ENCODE peak calls at places on chromosome 20, in seven cellular contexts. One of them, this sample, is unnamed.

GRCh38 chr20:17931513-17931912 is 37.1 kb downstream of the SNX5 start:
- DNase-seq in HFFc6: no peak
- DNase-seq in SW480: no peak
- DNase-seq in sigmoid colon: no peak
- DNase-seq in EH: no peak
- DNase-seq in iris pigment epithelial cell: no peak
- DNase-seq in progenitor cell of endocrine pancreas: no peak
- DNase-seq in this sample: no peak

GRCh38 chr20:46260480-46260879 is 47.8 kb downstream of the CDH22 start:
- DNase-seq in HFFc6: no peak
- DNase-seq in progenitor cell of endocrine pancreas: no peak
- DNase-seq in sigmoid colon: no peak
- DNase-seq in EH: no peak
- DNase-seq in SW480: no peak
- DNase-seq in iris pigment epithelial cell: no peak
- DNase-seq in this sample: no peak

GRCh38 chr20:41392871-41393704 is 26.5 kb upstream of the EMILIN3 start:
- DNase-seq in SW480: no peak
- DNase-seq in HFFc6: no peak
- DNase-seq in progenitor cell of endocrine pancreas: no peak
- DNase-seq in EH: peak
- DNase-seq in iris pigment epithelial cell: no peak
- DNase-seq in sigmoid colon: peak
- DNase-seq in this sample: no peak

GRCh38 chr20:21575167-21575566 is 61.3 kb upstream of the NKX2-2 start:
- DNase-seq in sigmoid colon: no peak
- DNase-seq in SW480: no peak
- DNase-seq in HFFc6: no peak
- DNase-seq in iris pigment epithelial cell: no peak
- DNase-seq in progenitor cell of endocrine pancreas: no peak
- DNase-seq in EH: no peak
- DNase-seq in this sample: no peak

GRCh38 chr20:32231245-32231644 is 23.6 kb downstream of the POFUT1 start:
- DNase-seq in iris pigment epithelial cell: peak
- DNase-seq in sigmoid colon: no peak
- DNase-seq in SW480: no peak
- DNase-seq in progenitor cell of endocrine pancreas: no peak
- DNase-seq in HFFc6: no peak
- DNase-seq in EH: peak
- DNase-seq in this sample: no peak

GRCh38 chr20:40744072-40744471 is 55.0 kb upstream of the MAFB start:
- DNase-seq in iris pigment epithelial cell: no peak
- DNase-seq in HFFc6: no peak
- DNase-seq in SW480: no peak
- DNase-seq in sigmoid colon: no peak
- DNase-seq in EH: no peak
- DNase-seq in progenitor cell of endocrine pancreas: no peak
- DNase-seq in this sample: no peak

GRCh38 chr20:33871362-33871761 is 60.2 kb downstream of the CHMP4B start:
- DNase-seq in SW480: no peak
- DNase-seq in iris pigment epithelial cell: no peak
- DNase-seq in EH: peak
- DNase-seq in HFFc6: no peak
- DNase-seq in sigmoid colon: peak
- DNase-seq in progenitor cell of endocrine pancreas: no peak
- DNase-seq in this sample: no peak

GRCh38 chr20:6560978-6561377 is 206.5 kb upstream of the BMP2 start:
- DNase-seq in SW480: peak
- DNase-seq in sigmoid colon: no peak
- DNase-seq in iris pigment epithelial cell: no peak
- DNase-seq in EH: no peak
- DNase-seq in HFFc6: no peak
- DNase-seq in progenitor cell of endocrine pancreas: no peak
- DNase-seq in this sample: no peak

GRCh38 chr20:17610566-17611289 is 40.9 kb downstream of the DSTN start:
- DNase-seq in iris pigment epithelial cell: no peak
- DNase-seq in EH: peak
- DNase-seq in SW480: peak
- DNase-seq in sigmoid colon: no peak
- DNase-seq in HFFc6: no peak
- DNase-seq in progenitor cell of endocrine pancreas: no peak
- DNase-seq in this sample: no peak

GRCh38 chr20:46174469-46175126 is 56.5 kb downstream of the CD40 start:
- DNase-seq in sigmoid colon: peak
- DNase-seq in HFFc6: no peak
- DNase-seq in SW480: no peak
- DNase-seq in iris pigment epithelial cell: peak
- DNase-seq in EH: peak
- DNase-seq in progenitor cell of endocrine pancreas: peak
- DNase-seq in this sample: peak

GRCh38 chr20:61322151-61322860 is 70.2 kb downstream of the CDH4 start:
- DNase-seq in SW480: no peak
- DNase-seq in EH: no peak
- DNase-seq in sigmoid colon: peak
- DNase-seq in iris pigment epithelial cell: no peak
- DNase-seq in HFFc6: no peak
- DNase-seq in progenitor cell of endocrine pancreas: no peak
- DNase-seq in this sample: no peak

GRCh38 chr20:53800883-53801604 is 207.4 kb upstream of the ZNF217 start:
- DNase-seq in iris pigment epithelial cell: no peak
- DNase-seq in EH: no peak
- DNase-seq in SW480: no peak
- DNase-seq in progenitor cell of endocrine pancreas: no peak
- DNase-seq in sigmoid colon: no peak
- DNase-seq in HFFc6: no peak
- DNase-seq in this sample: no peak

GRCh38 chr20:59398552-59399265 is 98.3 kb downstream of the EDN3 start:
- DNase-seq in HFFc6: no peak
- DNase-seq in SW480: no peak
- DNase-seq in progenitor cell of endocrine pancreas: no peak
- DNase-seq in iris pigment epithelial cell: no peak
- DNase-seq in sigmoid colon: no peak
- DNase-seq in EH: no peak
- DNase-seq in this sample: no peak

GRCh38 chr20:11919046-11919445 is 1.4 kb downstream of the BTBD3 start:
- DNase-seq in progenitor cell of endocrine pancreas: no peak
- DNase-seq in EH: no peak
- DNase-seq in SW480: no peak
- DNase-seq in iris pigment epithelial cell: no peak
- DNase-seq in sigmoid colon: no peak
- DNase-seq in HFFc6: no peak
- DNase-seq in this sample: no peak

GRCh38 chr20:47090835-47091234 is 196.2 kb downstream of the EYA2 start:
- DNase-seq in EH: no peak
- DNase-seq in HFFc6: no peak
- DNase-seq in iris pigment epithelial cell: no peak
- DNase-seq in progenitor cell of endocrine pancreas: no peak
- DNase-seq in sigmoid colon: no peak
- DNase-seq in SW480: no peak
- DNase-seq in this sample: no peak

GRCh38 chr20:60481742-60482133 is 523.5 kb downstream of the CDH26 start:
- DNase-seq in iris pigment epithelial cell: no peak
- DNase-seq in HFFc6: no peak
- DNase-seq in EH: no peak
- DNase-seq in progenitor cell of endocrine pancreas: no peak
- DNase-seq in sigmoid colon: no peak
- DNase-seq in SW480: no peak
- DNase-seq in this sample: no peak

GRCh38 chr20:61736001-61736635 is 329.6 kb downstream of the TAF4 start:
- DNase-seq in HFFc6: no peak
- DNase-seq in iris pigment epithelial cell: no peak
- DNase-seq in progenitor cell of endocrine pancreas: no peak
- DNase-seq in EH: no peak
- DNase-seq in SW480: no peak
- DNase-seq in sigmoid colon: no peak
- DNase-seq in this sample: no peak

GRCh38 chr20:59007758-59008511 is 881 bp upstream of the CTSZ start:
- DNase-seq in HFFc6: no peak
- DNase-seq in iris pigment epithelial cell: no peak
- DNase-seq in progenitor cell of endocrine pancreas: no peak
- DNase-seq in SW480: no peak
- DNase-seq in EH: no peak
- DNase-seq in sigmoid colon: peak
- DNase-seq in this sample: no peak

GRCh38 chr20:57660510-57661199 is 40.4 kb upstream of the ZBP1 start:
- DNase-seq in progenitor cell of endocrine pancreas: no peak
- DNase-seq in sigmoid colon: peak
- DNase-seq in HFFc6: no peak
- DNase-seq in iris pigment epithelial cell: no peak
- DNase-seq in SW480: no peak
- DNase-seq in EH: no peak
- DNase-seq in this sample: peak

GRCh38 chr20:61230-61629 is 26.2 kb upstream of the DEFB125 start:
- DNase-seq in SW480: no peak
- DNase-seq in progenitor cell of endocrine pancreas: no peak
- DNase-seq in sigmoid colon: no peak
- DNase-seq in EH: no peak
- DNase-seq in iris pigment epithelial cell: no peak
- DNase-seq in HFFc6: no peak
- DNase-seq in this sample: no peak

GRCh38 chr20:35005463-35005961 is 49.8 kb downstream of the MYH7B start:
- DNase-seq in progenitor cell of endocrine pancreas: no peak
- DNase-seq in HFFc6: no peak
- DNase-seq in iris pigment epithelial cell: no peak
- DNase-seq in EH: no peak
- DNase-seq in sigmoid colon: peak
- DNase-seq in SW480: no peak
- DNase-seq in this sample: no peak

GRCh38 chr20:25211273-25211672 is 15.8 kb downstream of the ENTPD6 start:
- DNase-seq in HFFc6: no peak
- DNase-seq in sigmoid colon: no peak
- DNase-seq in progenitor cell of endocrine pancreas: no peak
- DNase-seq in iris pigment epithelial cell: no peak
- DNase-seq in EH: no peak
- DNase-seq in SW480: no peak
- DNase-seq in this sample: no peak

GRCh38 chr20:6416371-6416770 is 293.5 kb upstream of the FERMT1 start:
- DNase-seq in progenitor cell of endocrine pancreas: no peak
- DNase-seq in sigmoid colon: no peak
- DNase-seq in EH: no peak
- DNase-seq in SW480: no peak
- DNase-seq in HFFc6: no peak
- DNase-seq in iris pigment epithelial cell: no peak
- DNase-seq in this sample: no peak

GRCh38 chr20:19934792-19935491 is 82.2 kb upstream of the NAA20 start:
- DNase-seq in sigmoid colon: peak
- DNase-seq in EH: no peak
- DNase-seq in HFFc6: no peak
- DNase-seq in iris pigment epithelial cell: peak
- DNase-seq in SW480: no peak
- DNase-seq in progenitor cell of endocrine pancreas: no peak
- DNase-seq in this sample: no peak

GRCh38 chr20:36085686-36086267 is 68.8 kb upstream of the EPB41L1 start:
- DNase-seq in sigmoid colon: no peak
- DNase-seq in EH: peak
- DNase-seq in progenitor cell of endocrine pancreas: no peak
- DNase-seq in HFFc6: peak
- DNase-seq in SW480: peak
- DNase-seq in iris pigment epithelial cell: peak
- DNase-seq in this sample: no peak

This sample was measured in mesothelial cell of epicardium.